ENCODE peak calls at places on chromosomes 12 and 14, in ten cellular contexts. One of them, this sample, is unnamed.

GRCh38 chr12:103012884-103013283 is 55.4 kb downstream of the ASCL1 start:
- DNase-seq in GM06990: no peak
- DNase-seq in HuH-7: no peak
- DNase-seq in BJ: no peak
- DNase-seq in HFFc6: no peak
- DNase-seq in activated CD4-positive, alpha-beta T cell treated with anti-CD3 and anti-CD28 coated beads, Interleukin-2, amount 50 U/mL, for 48 hours: no peak
- DNase-seq in GM13977: no peak
- DNase-seq in mucosa of descending colon: no peak
- DNase-seq in stimulated activated effector memory CD8-positive, alpha-beta T cell treated with anti-CD3 and anti-CD28 coated beads, Interleukin-12 subunit alpha, Interleukin-12 subunit beta, amount 100 ng/mL, for 72 hours: no peak
- DNase-seq in body of pancreas: no peak
- DNase-seq in this sample: no peak

GRCh38 chr12:3933074-3933818 is 60.0 kb upstream of the PARP11 start:
- DNase-seq in GM06990: no peak
- DNase-seq in HuH-7: no peak
- DNase-seq in BJ: no peak
- DNase-seq in HFFc6: no peak
- DNase-seq in activated CD4-positive, alpha-beta T cell treated with anti-CD3 and anti-CD28 coated beads, Interleukin-2, amount 50 U/mL, for 48 hours: no peak
- DNase-seq in GM13977: no peak
- DNase-seq in mucosa of descending colon: no peak
- DNase-seq in stimulated activated effector memory CD8-positive, alpha-beta T cell treated with anti-CD3 and anti-CD28 coated beads, Interleukin-12 subunit alpha, Interleukin-12 subunit beta, amount 100 ng/mL, for 72 hours: no peak
- DNase-seq in body of pancreas: no peak
- DNase-seq in this sample: no peak

GRCh38 chr14:34201909-34202622 is 251.2 kb upstream of the EGLN3 start:
- DNase-seq in GM06990: no peak
- DNase-seq in HuH-7: no peak
- DNase-seq in BJ: no peak
- DNase-seq in HFFc6: no peak
- DNase-seq in activated CD4-positive, alpha-beta T cell treated with anti-CD3 and anti-CD28 coated beads, Interleukin-2, amount 50 U/mL, for 48 hours: peak
- DNase-seq in GM13977: no peak
- DNase-seq in mucosa of descending colon: no peak
- DNase-seq in stimulated activated effector memory CD8-positive, alpha-beta T cell treated with anti-CD3 and anti-CD28 coated beads, Interleukin-12 subunit alpha, Interleukin-12 subunit beta, amount 100 ng/mL, for 72 hours: no peak
- DNase-seq in body of pancreas: no peak
- DNase-seq in this sample: no peak

GRCh38 chr14:101224356-101225115 is 321.0 kb upstream of the RTL1 start:
- DNase-seq in GM06990: no peak
- DNase-seq in HuH-7: no peak
- DNase-seq in BJ: no peak
- DNase-seq in HFFc6: no peak
- DNase-seq in activated CD4-positive, alpha-beta T cell treated with anti-CD3 and anti-CD28 coated beads, Interleukin-2, amount 50 U/mL, for 48 hours: no peak
- DNase-seq in GM13977: no peak
- DNase-seq in mucosa of descending colon: no peak
- DNase-seq in stimulated activated effector memory CD8-positive, alpha-beta T cell treated with anti-CD3 and anti-CD28 coated beads, Interleukin-12 subunit alpha, Interleukin-12 subunit beta, amount 100 ng/mL, for 72 hours: no peak
- DNase-seq in body of pancreas: no peak
- DNase-seq in this sample: peak

GRCh38 chr14:22477569-22478194 is 111.3 kb downstream of the DAD1 start:
- DNase-seq in GM06990: no peak
- DNase-seq in HuH-7: no peak
- DNase-seq in BJ: no peak
- DNase-seq in HFFc6: no peak
- DNase-seq in activated CD4-positive, alpha-beta T cell treated with anti-CD3 and anti-CD28 coated beads, Interleukin-2, amount 50 U/mL, for 48 hours: no peak
- DNase-seq in GM13977: no peak
- DNase-seq in mucosa of descending colon: no peak
- DNase-seq in stimulated activated effector memory CD8-positive, alpha-beta T cell treated with anti-CD3 and anti-CD28 coated beads, Interleukin-12 subunit alpha, Interleukin-12 subunit beta, amount 100 ng/mL, for 72 hours: no peak
- DNase-seq in body of pancreas: no peak
- DNase-seq in this sample: no peak

GRCh38 chr14:59254146-59254910 is 65.9 kb downstream of the DAAM1 start:
- DNase-seq in GM06990: no peak
- DNase-seq in HuH-7: no peak
- DNase-seq in BJ: peak
- DNase-seq in HFFc6: peak
- DNase-seq in activated CD4-positive, alpha-beta T cell treated with anti-CD3 and anti-CD28 coated beads, Interleukin-2, amount 50 U/mL, for 48 hours: no peak
- DNase-seq in GM13977: no peak
- DNase-seq in mucosa of descending colon: peak
- DNase-seq in stimulated activated effector memory CD8-positive, alpha-beta T cell treated with anti-CD3 and anti-CD28 coated beads, Interleukin-12 subunit alpha, Interleukin-12 subunit beta, amount 100 ng/mL, for 72 hours: no peak
- DNase-seq in body of pancreas: peak
- DNase-seq in this sample: peak

GRCh38 chr12:109888179-109889020 is 8.1 kb upstream of the GLTP start:
- DNase-seq in GM06990: peak
- DNase-seq in HuH-7: no peak
- DNase-seq in BJ: peak
- DNase-seq in HFFc6: peak
- DNase-seq in activated CD4-positive, alpha-beta T cell treated with anti-CD3 and anti-CD28 coated beads, Interleukin-2, amount 50 U/mL, for 48 hours: peak
- DNase-seq in GM13977: no peak
- DNase-seq in mucosa of descending colon: no peak
- DNase-seq in stimulated activated effector memory CD8-positive, alpha-beta T cell treated with anti-CD3 and anti-CD28 coated beads, Interleukin-12 subunit alpha, Interleukin-12 subunit beta, amount 100 ng/mL, for 72 hours: peak
- DNase-seq in body of pancreas: no peak
- DNase-seq in this sample: no peak

GRCh38 chr14:60622920-60623263 is 26.4 kb downstream of the SIX1 start:
- DNase-seq in GM06990: no peak
- DNase-seq in HuH-7: no peak
- DNase-seq in BJ: no peak
- DNase-seq in HFFc6: no peak
- DNase-seq in activated CD4-positive, alpha-beta T cell treated with anti-CD3 and anti-CD28 coated beads, Interleukin-2, amount 50 U/mL, for 48 hours: no peak
- DNase-seq in GM13977: no peak
- DNase-seq in mucosa of descending colon: no peak
- DNase-seq in stimulated activated effector memory CD8-positive, alpha-beta T cell treated with anti-CD3 and anti-CD28 coated beads, Interleukin-12 subunit alpha, Interleukin-12 subunit beta, amount 100 ng/mL, for 72 hours: no peak
- DNase-seq in body of pancreas: no peak
- DNase-seq in this sample: no peak

GRCh38 chr12:104056419-104056972 is 6.5 kb upstream of the GLT8D2 start:
- DNase-seq in GM06990: no peak
- DNase-seq in HuH-7: no peak
- DNase-seq in BJ: no peak
- DNase-seq in HFFc6: no peak
- DNase-seq in activated CD4-positive, alpha-beta T cell treated with anti-CD3 and anti-CD28 coated beads, Interleukin-2, amount 50 U/mL, for 48 hours: no peak
- DNase-seq in GM13977: no peak
- DNase-seq in mucosa of descending colon: no peak
- DNase-seq in stimulated activated effector memory CD8-positive, alpha-beta T cell treated with anti-CD3 and anti-CD28 coated beads, Interleukin-12 subunit alpha, Interleukin-12 subunit beta, amount 100 ng/mL, for 72 hours: no peak
- DNase-seq in body of pancreas: no peak
- DNase-seq in this sample: no peak

GRCh38 chr12:3313066-3313465 is 177.9 kb upstream of the PRMT8 start:
- DNase-seq in GM06990: no peak
- DNase-seq in HuH-7: no peak
- DNase-seq in BJ: peak
- DNase-seq in HFFc6: peak
- DNase-seq in activated CD4-positive, alpha-beta T cell treated with anti-CD3 and anti-CD28 coated beads, Interleukin-2, amount 50 U/mL, for 48 hours: no peak
- DNase-seq in GM13977: no peak
- DNase-seq in mucosa of descending colon: no peak
- DNase-seq in stimulated activated effector memory CD8-positive, alpha-beta T cell treated with anti-CD3 and anti-CD28 coated beads, Interleukin-12 subunit alpha, Interleukin-12 subunit beta, amount 100 ng/mL, for 72 hours: no peak
- DNase-seq in body of pancreas: no peak
- DNase-seq in this sample: no peak

GRCh38 chr12:104049278-104050257 is at the start of gene GLT8D2:
- DNase-seq in GM06990: no peak
- DNase-seq in HuH-7: no peak
- DNase-seq in BJ: peak
- DNase-seq in HFFc6: peak
- DNase-seq in activated CD4-positive, alpha-beta T cell treated with anti-CD3 and anti-CD28 coated beads, Interleukin-2, amount 50 U/mL, for 48 hours: peak
- DNase-seq in GM13977: no peak
- DNase-seq in mucosa of descending colon: peak
- DNase-seq in stimulated activated effector memory CD8-positive, alpha-beta T cell treated with anti-CD3 and anti-CD28 coated beads, Interleukin-12 subunit alpha, Interleukin-12 subunit beta, amount 100 ng/mL, for 72 hours: no peak
- DNase-seq in body of pancreas: peak
- DNase-seq in this sample: peak

GRCh38 chr12:27213830-27214787 is 30.0 kb upstream of the STK38L start:
- DNase-seq in GM06990: no peak
- DNase-seq in HuH-7: no peak
- DNase-seq in BJ: no peak
- DNase-seq in HFFc6: no peak
- DNase-seq in activated CD4-positive, alpha-beta T cell treated with anti-CD3 and anti-CD28 coated beads, Interleukin-2, amount 50 U/mL, for 48 hours: no peak
- DNase-seq in GM13977: no peak
- DNase-seq in mucosa of descending colon: no peak
- DNase-seq in stimulated activated effector memory CD8-positive, alpha-beta T cell treated with anti-CD3 and anti-CD28 coated beads, Interleukin-12 subunit alpha, Interleukin-12 subunit beta, amount 100 ng/mL, for 72 hours: no peak
- DNase-seq in body of pancreas: no peak
- DNase-seq in this sample: no peak

This sample was measured in hepatocyte.